ENCODE peak calls at places on chromosome 14, in eight cellular contexts. I, P, G, U, A, B, D and R are unnamed samples.

GRCh38 chr14:31286456-31287293 is 79.1 kb upstream of the HECTD1 start:
- DNase-seq in I (peak), P (no peak), G (no peak), U (no peak), A (no peak), B (no peak), D (no peak), R (no peak)

GRCh38 chr14:37145395-37145794 is 27.0 kb downstream of the SLC25A21 start:
- DNase-seq in I (no peak), P (no peak), G (no peak), U (no peak), A (no peak), B (no peak), D (no peak), R (no peak)

GRCh38 chr14:93834739-93835383 is 46.6 kb upstream of the PRIMA1 start:
- DNase-seq in I (no peak), P (no peak), G (no peak), U (no peak), A (no peak), B (peak), D (no peak), R (no peak)

GRCh38 chr14:91357272-91357671 is 60.3 kb downstream of the CCDC88C start:
- DNase-seq in I (no peak), P (no peak), G (no peak), U (no peak), A (no peak), B (no peak), D (no peak), R (no peak)

GRCh38 chr14:73741386-73741875 is 27.2 kb upstream of the PNMA1 start:
- DNase-seq in I (peak), P (peak), G (peak), U (no peak), A (peak), B (no peak), D (peak), R (peak)

GRCh38 chr14:68807148-68807600 is 14.3 kb upstream of the ZFP36L1 start:
- DNase-seq in I (peak), P (peak), G (peak), U (peak), A (no peak), B (peak), D (peak), R (no peak)

GRCh38 chr14:94021416-94022157 is 4.6 kb upstream of the OTUB2 start:
- DNase-seq in I (no peak), P (no peak), G (no peak), U (no peak), A (peak), B (no peak), D (no peak), R (no peak)

GRCh38 chr14:106129274-106129673 is 602.9 kb downstream of the TMEM121 start:
- DNase-seq in I (no peak), P (no peak), G (no peak), U (no peak), A (no peak), B (no peak), D (no peak), R (no peak)

GRCh38 chr14:77088219-77088618 is 9.8 kb upstream of the CIPC start:
- DNase-seq in I (peak), P (peak), G (no peak), U (peak), A (peak), B (no peak), D (no peak), R (no peak)

GRCh38 chr14:22567437-22567836 is 21.6 kb downstream of the DAD1 start:
- DNase-seq in I (no peak), P (no peak), G (no peak), U (no peak), A (no peak), B (no peak), D (no peak), R (no peak)

GRCh38 chr14:71398450-71398849 is 491.2 kb downstream of the PCNX1 start:
- DNase-seq in I (no peak), P (no peak), G (no peak), U (no peak), A (no peak), B (no peak), D (no peak), R (no peak)

GRCh38 chr14:71397371-71397770 is 490.1 kb downstream of the PCNX1 start:
- DNase-seq in I (no peak), P (no peak), G (no peak), U (no peak), A (no peak), B (no peak), D (no peak), R (no peak)

GRCh38 chr14:71399057-71399487 is 491.8 kb downstream of the PCNX1 start:
- DNase-seq in I (no peak), P (no peak), G (no peak), U (no peak), A (no peak), B (no peak), D (no peak), R (no peak)

GRCh38 chr14:71403673-71404072 is 496.4 kb downstream of the PCNX1 start:
- DNase-seq in I (no peak), P (no peak), G (no peak), U (no peak), A (peak), B (no peak), D (no peak), R (no peak)

GRCh38 chr14:71400821-71401447 is 493.7 kb downstream of the PCNX1 start:
- DNase-seq in I (no peak), P (no peak), G (peak), U (no peak), A (no peak), B (no peak), D (no peak), R (no peak)
- TF ChIP-seq POLR2AphosphoS5 in I (no peak), P (no peak), G (no peak), U (no peak), A (no peak), B (no peak), D (no peak), R (no peak)

GRCh38 chr14:55271572-55272414 is 572 bp downstream of the FBXO34 start:
- DNase-seq in I (peak), P (peak), G (peak), U (peak), A (peak), B (peak), D (peak), R (peak)
- TF ChIP-seq POLR2A in I (peak), P (no peak), G (no peak), U (peak), A (peak), B (no peak), D (peak), R (peak)

DNA sequence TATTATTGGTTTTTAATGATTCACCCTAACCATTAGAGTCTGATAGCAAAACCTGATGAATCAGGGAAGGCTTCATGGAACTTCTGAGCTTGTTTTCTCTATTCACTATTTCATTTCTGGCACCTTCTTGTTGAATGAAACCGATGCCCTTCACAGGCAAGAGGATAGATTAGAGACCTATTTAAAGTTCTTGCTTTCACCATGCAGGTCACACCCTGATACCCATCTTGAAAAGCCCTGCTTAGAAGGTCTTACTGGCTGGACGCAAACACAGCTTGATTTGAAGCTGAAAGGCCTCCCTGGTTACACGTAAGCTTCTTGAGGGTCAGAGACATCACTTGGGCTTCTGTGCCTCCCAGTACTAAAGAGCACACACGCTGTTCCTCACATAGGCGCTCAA is 29.2 kb downstream of the TMEM229B start:
- DNase-seq in I (no peak), P (no peak), G (no peak), U (no peak), A (no peak), B (no peak), D (no peak), R (no peak)
- TF ChIP-seq POLR2AphosphoS5 in I (no peak), P (no peak), G (no peak), U (no peak), A (no peak), B (no peak), D (no peak), R (no peak)

DNA sequence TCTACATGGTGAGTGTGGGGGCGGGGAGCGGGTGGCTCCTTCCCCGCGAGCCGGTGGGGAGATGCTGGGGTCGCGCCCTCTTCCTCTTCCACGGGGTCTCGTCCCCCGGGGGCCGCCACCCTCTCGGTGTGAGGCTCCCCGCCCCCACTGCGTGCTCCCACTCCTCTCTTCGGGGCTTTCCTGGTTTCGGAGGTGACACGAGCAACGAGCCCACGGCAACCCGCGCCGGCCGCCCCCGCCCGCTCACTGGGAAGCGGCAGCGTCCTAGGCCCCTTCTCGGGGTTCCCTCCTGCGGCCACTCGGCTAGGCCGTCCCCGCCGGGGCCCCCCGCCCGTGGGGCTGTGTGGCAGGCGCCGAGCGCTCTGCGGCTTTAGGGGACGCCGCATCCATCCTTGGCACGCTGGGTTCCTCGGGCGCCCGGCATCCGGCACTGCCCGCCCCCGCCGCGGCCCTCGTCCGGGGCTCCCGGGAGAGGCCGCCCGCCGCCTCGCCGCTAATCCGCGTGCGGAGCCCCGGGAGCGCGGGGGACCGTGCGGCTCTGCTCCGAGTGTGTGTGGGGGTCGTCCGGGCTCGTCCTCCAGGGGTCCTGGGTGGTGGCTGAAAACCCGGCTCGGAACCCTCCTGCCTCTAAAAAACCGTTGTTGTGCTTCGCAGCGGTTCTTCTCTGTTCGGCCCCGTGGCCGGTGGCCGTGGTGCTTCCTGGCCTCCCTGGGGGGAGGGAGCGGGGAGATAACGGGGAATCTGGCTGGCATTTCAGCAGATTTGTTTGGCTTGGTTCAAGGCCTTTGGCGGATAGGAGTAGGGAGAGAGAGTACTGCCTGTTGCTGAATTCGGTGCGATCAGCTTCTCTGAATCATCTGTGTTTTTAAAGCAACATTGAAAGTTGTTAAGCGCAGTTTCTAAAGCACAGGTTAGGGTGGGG is 998 bp downstream of the PCNX1 start:
- DNase-seq in I (peak), P (peak), G (peak), U (peak), A (peak), B (peak), D (peak), R (peak)
- TF ChIP-seq POLR2A in I (no peak), P (no peak), G (peak), U (no peak), A (no peak), B (no peak), D (no peak), R (no peak)

DNA sequence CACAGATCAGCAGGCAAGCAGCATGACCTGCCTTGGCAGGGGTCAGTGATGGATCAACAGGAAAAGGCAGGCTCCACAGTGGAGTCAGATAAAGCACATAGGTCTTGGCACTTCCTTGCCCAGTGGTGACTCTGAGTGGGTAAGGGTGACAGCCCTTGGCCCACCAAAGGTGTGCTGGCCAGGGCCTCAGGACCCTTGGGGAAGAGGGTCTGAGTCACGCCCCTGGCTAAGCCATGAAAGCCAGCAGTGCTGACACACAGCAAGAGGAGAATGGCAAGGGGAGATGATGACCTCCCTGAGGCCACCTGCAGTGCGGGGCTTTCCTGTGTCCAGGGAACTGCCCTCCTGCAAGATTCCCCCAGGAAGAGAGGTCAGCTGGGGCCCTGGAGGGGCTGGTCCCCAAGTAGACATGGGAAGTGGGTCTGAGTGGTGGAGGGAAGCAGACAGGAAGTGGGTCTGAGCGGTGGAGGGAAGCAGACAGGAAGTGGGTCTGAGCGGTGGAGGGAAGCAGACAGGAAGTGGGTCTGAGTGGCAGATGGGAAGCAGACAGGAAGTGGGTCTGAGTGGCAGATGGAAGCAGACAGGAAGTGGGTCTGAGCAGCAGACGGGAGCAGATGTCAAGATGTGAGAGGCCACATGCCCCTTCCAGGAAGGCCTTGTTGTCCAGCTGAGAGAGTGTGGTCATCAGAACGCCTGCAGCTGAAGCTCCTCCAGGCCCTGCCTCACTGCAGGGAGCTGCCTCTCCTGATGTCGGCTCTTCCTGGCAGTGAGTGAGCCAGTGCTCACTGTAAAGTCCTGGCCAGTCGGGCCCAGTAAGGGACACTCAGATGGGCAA is 34.8 kb downstream of the DIO3 start:
- DNase-seq in I (no peak), P (peak), G (no peak), U (no peak), A (peak), B (no peak), D (no peak), R (no peak)
- TF ChIP-seq POLR2AphosphoS5 in I (no peak), P (no peak), G (no peak), U (no peak), A (no peak), B (no peak), D (no peak), R (no peak)

GRCh38 chr14:104984056-104984894 is 1.3 kb upstream of the CLBA1 start:
- DNase-seq in I (no peak), P (no peak), G (no peak), U (no peak), A (no peak), B (peak), D (no peak), R (no peak)

GRCh38 chr14:104983231-104983721 is 2.3 kb upstream of the CLBA1 start:
- DNase-seq in I (no peak), P (no peak), G (no peak), U (no peak), A (no peak), B (peak), D (no peak), R (no peak)

GRCh38 chr14:104986487-104987164 is 1.0 kb downstream of the CLBA1 start:
- DNase-seq in I (no peak), P (no peak), G (no peak), U (no peak), A (no peak), B (peak), D (no peak), R (no peak)

GRCh38 chr14:104982548-104983230 is 2.9 kb upstream of the CLBA1 start:
- DNase-seq in I (no peak), P (no peak), G (no peak), U (no peak), A (no peak), B (peak), D (no peak), R (no peak)

DNA sequence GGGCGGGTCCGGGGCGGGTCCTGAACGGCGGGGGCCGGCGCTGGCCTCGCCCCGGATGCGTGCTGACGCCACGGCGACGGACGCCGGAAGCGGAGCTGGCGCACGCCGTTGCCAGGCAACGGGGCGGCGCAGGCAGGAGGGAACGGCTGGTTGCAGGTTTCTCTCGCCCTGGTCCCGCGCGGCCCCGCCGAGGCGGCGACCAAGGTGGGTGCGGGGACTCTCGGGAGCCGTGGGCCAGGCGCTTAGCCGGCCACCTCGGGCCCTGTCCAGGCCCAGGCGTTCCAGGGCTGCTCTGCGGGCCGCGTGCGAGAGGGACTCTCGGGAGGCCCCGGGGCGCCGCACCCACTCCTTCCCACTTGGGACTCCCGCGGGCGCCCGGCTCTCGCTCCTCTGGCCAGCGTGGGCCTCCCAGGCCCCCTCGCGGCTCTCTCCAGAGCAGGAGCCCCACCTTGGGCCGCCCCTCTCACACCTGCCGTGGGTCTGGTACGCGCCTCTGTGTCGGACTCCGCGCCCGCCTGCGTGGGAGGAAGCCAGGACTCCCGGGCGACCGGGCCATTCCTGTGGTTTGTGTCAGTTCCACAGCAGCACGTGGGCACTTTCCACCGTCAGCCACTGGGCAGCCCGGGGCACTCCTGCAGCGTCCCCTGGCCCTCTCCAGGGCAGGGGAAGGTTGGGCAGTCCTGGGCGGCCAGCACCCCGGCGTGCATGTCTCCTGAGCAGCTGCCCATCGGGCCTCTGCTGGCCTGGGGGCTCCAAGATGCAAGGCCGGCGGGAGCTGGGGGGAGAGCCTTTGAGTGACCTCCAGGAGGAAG is at the start of gene CLBA1:
- DNase-seq in I (peak), P (peak), G (peak), U (peak), A (peak), B (peak), D (peak), R (peak)
- TF ChIP-seq POLR2A in I (no peak), P (no peak), G (no peak), U (peak), A (no peak), B (no peak), D (no peak), R (no peak)

DNA sequence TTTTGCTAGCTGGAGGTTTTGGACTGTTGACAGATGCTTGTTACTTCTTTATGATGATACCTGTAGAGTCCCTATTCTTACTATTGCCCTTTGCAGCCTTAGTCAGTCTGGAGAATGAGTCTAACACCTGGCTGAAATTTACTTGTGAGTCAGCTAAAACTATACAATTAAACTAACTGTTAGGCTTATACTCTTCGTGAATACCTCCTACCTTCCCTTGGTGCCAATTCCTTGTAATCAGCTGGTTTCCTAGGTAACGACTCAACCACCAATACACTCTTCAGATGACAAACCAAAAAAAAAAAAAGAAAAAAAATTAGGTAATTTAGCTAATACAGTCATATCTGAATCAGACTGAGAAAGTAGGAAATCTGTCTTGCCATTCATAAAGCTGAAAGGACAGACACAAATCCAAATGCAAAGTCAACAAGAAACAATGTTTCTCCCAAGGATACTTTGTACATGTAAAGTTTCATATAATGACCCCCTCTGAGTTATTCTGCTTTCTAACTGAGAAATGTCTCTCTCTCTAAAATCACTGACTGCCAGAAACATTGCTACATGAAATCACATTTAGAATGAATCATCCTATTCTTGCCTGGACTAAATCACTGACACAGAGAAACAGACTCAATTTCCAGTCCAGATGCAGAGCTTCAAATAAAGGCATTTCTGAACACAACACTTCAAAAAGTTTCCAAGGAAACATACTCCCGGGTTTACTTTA is 56.5 kb upstream of the CDKL1 start:
- DNase-seq in I (no peak), P (no peak), G (no peak), U (no peak), A (no peak), B (no peak), D (no peak), R (no peak)
- TF ChIP-seq POLR2AphosphoS5 in I (no peak), P (no peak), G (no peak), U (no peak), A (peak), B (no peak), D (no peak), R (no peak)

GRCh38 chr14:20682435-20683124 is 1.8 kb upstream of the RNASE4 start:
- DNase-seq in I (peak), P (peak), G (peak), U (peak), A (peak), B (peak), D (peak), R (peak)
- TF ChIP-seq POLR2A in I (peak), P (peak), G (peak), U (peak), A (peak), B (peak), D (peak), R (peak)

DNA sequence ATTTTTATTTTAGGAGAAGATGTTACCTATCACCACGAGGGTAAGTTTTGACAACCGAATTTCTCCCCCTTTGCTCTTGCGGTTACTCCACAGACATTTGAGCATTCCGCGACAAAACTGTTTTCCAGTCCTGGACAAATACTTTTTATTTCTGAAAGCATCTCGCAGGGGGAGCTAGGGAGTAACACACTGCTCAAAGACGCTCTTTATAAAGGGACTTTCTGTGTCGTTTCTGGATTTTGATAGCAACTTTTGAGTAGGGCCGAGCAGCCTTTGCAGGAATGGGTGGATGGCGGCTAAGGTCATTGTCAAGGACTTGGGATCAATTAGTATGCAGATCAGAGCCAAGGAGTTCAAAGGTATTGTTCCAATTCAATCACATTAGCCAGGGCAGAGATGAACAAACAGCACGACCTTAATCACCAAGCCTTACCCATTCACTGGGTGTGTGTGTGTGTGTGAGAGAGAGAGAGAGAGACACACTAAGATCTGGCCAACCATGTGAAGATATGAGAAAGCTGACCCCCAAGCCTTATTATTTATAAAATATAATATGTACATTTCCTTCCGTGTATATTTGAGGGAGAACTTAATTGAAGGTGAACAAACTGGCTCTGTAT is 613.6 kb downstream of the VRK1 start:
- DNase-seq in I (no peak), P (no peak), G (no peak), U (no peak), A (no peak), B (no peak), D (no peak), R (no peak)
- TF ChIP-seq POLR2AphosphoS5 in I (no peak), P (no peak), G (no peak), U (no peak), A (no peak), B (no peak), D (no peak), R (no peak)